ENCODE peak calls at places on chromosomes 12 and 14, in five cellular contexts. One of them, this sample, is unnamed.

GRCh38 chr14:93116676-93117200 is 1.0 kb upstream of the ITPK1 start:
- DNase-seq in naive B cell: no peak
- DNase-seq in CD4-positive, alpha-beta memory T cell: no peak
- DNase-seq in ascending aorta: no peak
- DNase-seq in fibroblast of lung: no peak
- DNase-seq in this sample: no peak

GRCh38 chr14:21699551-21699950 is 25.9 kb upstream of the OR4E1 start:
- DNase-seq in fibroblast of lung: no peak
- DNase-seq in CD4-positive, alpha-beta memory T cell: no peak
- DNase-seq in naive B cell: no peak
- DNase-seq in ascending aorta: no peak
- DNase-seq in this sample: no peak

GRCh38 chr12:64544371-64544770 is 65.9 kb upstream of the RASSF3 start:
- DNase-seq in ascending aorta: no peak
- DNase-seq in CD4-positive, alpha-beta memory T cell: no peak
- DNase-seq in fibroblast of lung: no peak
- DNase-seq in naive B cell: no peak
- DNase-seq in this sample: no peak

GRCh38 chr12:9404031-9404430 is 195.8 kb upstream of the PZP start:
- DNase-seq in naive B cell: no peak
- DNase-seq in ascending aorta: no peak
- DNase-seq in fibroblast of lung: no peak
- DNase-seq in CD4-positive, alpha-beta memory T cell: no peak
- DNase-seq in this sample: no peak

GRCh38 chr14:105094193-105094907 is 29.1 kb upstream of the GPR132 start:
- DNase-seq in ascending aorta: no peak
- DNase-seq in naive B cell: no peak
- DNase-seq in CD4-positive, alpha-beta memory T cell: no peak
- DNase-seq in fibroblast of lung: no peak
- DNase-seq in this sample: no peak

GRCh38 chr14:104294983-104295680 is 156.7 kb downstream of the KIF26A start:
- DNase-seq in naive B cell: no peak
- DNase-seq in CD4-positive, alpha-beta memory T cell: no peak
- DNase-seq in fibroblast of lung: no peak
- DNase-seq in ascending aorta: no peak
- DNase-seq in this sample: no peak

GRCh38 chr14:103544627-103545218 is 15.7 kb downstream of the TRMT61A start:
- DNase-seq in fibroblast of lung: no peak
- DNase-seq in ascending aorta: no peak
- DNase-seq in naive B cell: no peak
- DNase-seq in CD4-positive, alpha-beta memory T cell: no peak
- DNase-seq in this sample: no peak

GRCh38 chr12:129101404-129101803 is 248.1 kb downstream of the GLT1D1 start:
- DNase-seq in naive B cell: no peak
- DNase-seq in CD4-positive, alpha-beta memory T cell: no peak
- DNase-seq in fibroblast of lung: no peak
- DNase-seq in ascending aorta: no peak
- DNase-seq in this sample: no peak